ENCODE peak calls at places on chromosomes 2 and 18, in nine cellular contexts. Z is mesendoderm, I is fibroblast of mammary gland, B is lower leg skin, P is left ventricle myocardium inferior, X is upper lobe of right lung, M is tibial nerve, H is OCI-LY7, N is IMR-90. S is an unnamed sample.

GRCh38 chr2:42207826-42208225 is 38.7 kb downstream of the EML4 start:
- DNase-seq in Z (no peak), I (no peak), B (no peak), P (no peak), X (no peak), M (no peak), H (no peak), N (no peak), S (no peak)

GRCh38 chr2:232698552-232699091 is 1.5 kb downstream of the GIGYF2 start:
- DNase-seq in Z (no peak), I (peak), B (no peak), P (no peak), X (no peak), M (no peak), H (no peak), N (no peak), S (no peak)

GRCh38 chr2:17643031-17643615 is 102.6 kb downstream of the VSNL1 start:
- DNase-seq in Z (peak), I (peak), B (peak), P (no peak), X (no peak), M (no peak), H (no peak), N (peak), S (no peak)

GRCh38 chr2:202716953-202717597 is 82.3 kb downstream of the FAM117B start:
- DNase-seq in Z (no peak), I (no peak), B (no peak), P (no peak), X (no peak), M (no peak), H (no peak), N (no peak), S (no peak)

GRCh38 chr2:85925216-85925671 is 36.5 kb upstream of the ST3GAL5 start:
- DNase-seq in Z (no peak), I (no peak), B (no peak), P (no peak), X (no peak), M (no peak), H (no peak), N (no peak), S (no peak)

GRCh38 chr18:3848316-3848715 is 398.3 kb downstream of the TGIF1 start:
- DNase-seq in Z (no peak), I (peak), B (no peak), P (no peak), X (no peak), M (no peak), H (no peak), N (peak), S (no peak)

GRCh38 chr2:197113221-197113831 is 186.8 kb upstream of the PGAP1 start:
- DNase-seq in Z (no peak), I (peak), B (no peak), P (no peak), X (no peak), M (no peak), H (peak), N (peak), S (no peak)

GRCh38 chr18:652131-652530 is 5.3 kb upstream of the TYMS start:
- DNase-seq in Z (no peak), I (no peak), B (no peak), P (no peak), X (no peak), M (no peak), H (no peak), N (no peak), S (no peak)

GRCh38 chr2:32363588-32363987 is 6.8 kb downstream of the BIRC6 start:
- DNase-seq in Z (no peak), I (peak), B (no peak), P (no peak), X (no peak), M (no peak), H (no peak), N (no peak), S (no peak)

GRCh38 chr2:213740453-213740852 is 456.2 kb downstream of the SPAG16 start:
- DNase-seq in Z (no peak), I (no peak), B (no peak), P (no peak), X (no peak), M (no peak), H (no peak), N (no peak), S (no peak)

GRCh38 chr2:43467889-43468288 is 127.9 kb downstream of the THADA start:
- DNase-seq in Z (no peak), I (peak), B (no peak), P (no peak), X (no peak), M (no peak), H (no peak), N (peak), S (no peak)

GRCh38 chr18:35458677-35459441 is 38.9 kb downstream of the INO80C start:
- DNase-seq in Z (peak), I (peak), B (no peak), P (peak), X (no peak), M (no peak), H (no peak), N (peak), S (no peak)

GRCh38 chr18:55001625-55002024 is 42.4 kb upstream of the CCDC68 start:
- DNase-seq in Z (no peak), I (no peak), B (no peak), P (no peak), X (no peak), M (no peak), H (no peak), N (no peak), S (no peak)

GRCh38 chr2:88933980-88934379 is 242.5 kb downstream of the RPIA start:
- DNase-seq in Z (peak), I (peak), B (no peak), P (no peak), X (no peak), M (no peak), H (no peak), N (no peak), S (peak)

GRCh38 chr2:177724398-177725287 is 332.1 kb downstream of the AGPS start:
- DNase-seq in Z (peak), I (peak), B (no peak), P (peak), X (no peak), M (peak), H (peak), N (peak), S (peak)

GRCh38 chr2:160666019-160666676 is 172.5 kb upstream of the RBMS1 start:
- DNase-seq in Z (no peak), I (peak), B (no peak), P (no peak), X (no peak), M (no peak), H (no peak), N (peak), S (no peak)

GRCh38 chr18:63292844-63293683 is 26.5 kb downstream of the BCL2 start:
- DNase-seq in Z (no peak), I (no peak), B (no peak), P (no peak), X (no peak), M (no peak), H (no peak), N (no peak), S (no peak)

GRCh38 chr18:58476022-58476421 is 152.9 kb downstream of the ALPK2 start:
- DNase-seq in Z (no peak), I (no peak), B (no peak), P (no peak), X (no peak), M (no peak), H (no peak), N (no peak), S (no peak)

GRCh38 chr2:119126650-119127049 is 31.9 kb downstream of the C1QL2 start:
- DNase-seq in Z (peak), I (peak), B (no peak), P (peak), X (peak), M (no peak), H (peak), N (no peak), S (peak)

GRCh38 chr2:15808980-15809379 is 131.4 kb upstream of the MYCN start:
- DNase-seq in Z (peak), I (no peak), B (no peak), P (no peak), X (no peak), M (no peak), H (no peak), N (no peak), S (no peak)

GRCh38 chr18:51340332-51340731 is 142.9 kb upstream of the MEX3C start:
- DNase-seq in Z (no peak), I (no peak), B (no peak), P (no peak), X (no peak), M (no peak), H (no peak), N (no peak), S (peak)

DNA sequence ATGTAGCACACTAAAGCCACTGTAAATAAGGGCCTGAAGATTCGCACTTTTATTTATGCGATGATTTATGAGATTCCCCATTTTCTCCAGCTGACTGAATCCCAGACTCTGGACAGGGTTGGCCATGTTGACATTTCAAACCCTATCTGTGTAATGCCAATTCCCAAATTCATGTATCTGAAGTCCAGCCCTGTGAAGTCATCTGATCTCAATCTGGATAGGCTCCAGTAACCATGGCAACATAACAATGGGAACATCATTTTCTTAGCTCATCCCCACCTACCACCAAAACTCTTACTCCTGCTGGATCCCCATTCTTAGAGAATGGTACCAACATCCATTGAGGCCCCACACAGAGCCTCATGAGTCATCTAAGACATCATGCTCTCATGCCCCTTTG is 59.0 kb upstream of the TEX51 start:
- DNase-seq in Z (peak), I (no peak), B (no peak), P (no peak), X (no peak), M (no peak), H (no peak), N (no peak), S (no peak)
- H3K4me3 ChIP-seq in Z (no peak), I (no peak), B (no peak), P (no peak), X (no peak), M (no peak), H (no peak), N (no peak), S (no peak)

GRCh38 chr2:215431778-215432758 is 3.8 kb downstream of the FN1 start:
- DNase-seq in Z (no peak), I (peak), B (no peak), P (no peak), X (no peak), M (no peak), H (no peak), N (no peak), S (no peak)

GRCh38 chr2:215429424-215429823 is 6.4 kb downstream of the FN1 start:
- DNase-seq in Z (no peak), I (peak), B (no peak), P (no peak), X (no peak), M (no peak), H (no peak), N (peak), S (no peak)

GRCh38 chr2:215432759-215433594 is 2.9 kb downstream of the FN1 start:
- DNase-seq in Z (no peak), I (peak), B (no peak), P (no peak), X (no peak), M (no peak), H (no peak), N (no peak), S (no peak)

GRCh38 chr2:215431290-215431689 is 4.6 kb downstream of the FN1 start:
- DNase-seq in Z (no peak), I (peak), B (no peak), P (no peak), X (no peak), M (no peak), H (no peak), N (no peak), S (no peak)

DNA sequence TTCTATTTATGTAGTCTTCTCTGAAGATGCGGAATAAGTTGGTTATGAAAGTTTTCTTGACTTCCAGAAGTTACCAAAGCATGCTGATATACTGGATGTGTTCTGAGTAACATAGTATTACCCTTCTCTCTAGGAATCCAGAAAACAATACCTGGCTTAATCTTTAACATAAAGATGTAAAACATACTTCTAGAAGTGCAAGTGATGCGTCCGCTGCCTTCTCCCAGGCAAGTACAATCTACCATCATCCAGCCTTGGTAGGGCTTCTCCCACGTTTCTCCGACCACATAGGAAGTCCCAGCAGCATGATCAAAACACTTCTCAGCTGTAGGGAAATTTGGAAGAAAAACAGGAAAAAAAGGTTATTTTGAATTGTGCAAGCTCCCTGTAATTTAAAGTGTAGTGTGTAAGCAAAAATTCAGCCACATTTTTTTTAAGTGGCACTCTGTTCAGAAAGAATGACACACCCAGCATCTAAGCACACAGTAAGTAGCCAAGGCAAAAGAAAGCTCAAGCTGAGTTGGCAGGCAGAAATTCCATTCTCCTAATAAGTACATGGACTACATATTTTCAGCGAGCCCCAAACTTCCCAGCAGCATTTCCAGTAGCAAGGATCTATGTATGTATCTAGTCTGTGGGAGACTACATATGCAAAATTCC is 5.2 kb downstream of the FN1 start:
- DNase-seq in Z (no peak), I (peak), B (no peak), P (no peak), X (no peak), M (no peak), H (no peak), N (peak), S (no peak)
- H3K4me3 ChIP-seq in Z (no peak), I (peak), B (no peak), P (no peak), X (no peak), M (no peak), H (no peak), N (no peak), S (no peak)

GRCh38 chr2:10717630-10718029 is 3.8 kb upstream of the ATP6V1C2 start:
- DNase-seq in Z (no peak), I (peak), B (peak), P (no peak), X (no peak), M (no peak), H (no peak), N (peak), S (no peak)

GRCh38 chr2:10720306-10720705 is 1.1 kb upstream of the ATP6V1C2 start:
- DNase-seq in Z (no peak), I (no peak), B (no peak), P (no peak), X (no peak), M (no peak), H (no peak), N (no peak), S (no peak)

GRCh38 chr2:10721344-10722251 is at the start of gene ATP6V1C2:
- DNase-seq in Z (peak), I (no peak), B (no peak), P (no peak), X (peak), M (no peak), H (peak), N (no peak), S (no peak)

GRCh38 chr2:10722252-10722825 is 909 bp downstream of the ATP6V1C2 start:
- DNase-seq in Z (no peak), I (no peak), B (no peak), P (no peak), X (no peak), M (no peak), H (no peak), N (no peak), S (no peak)

GRCh38 chr2:10720983-10721343 is 467 bp upstream of the ATP6V1C2 start:
- DNase-seq in Z (no peak), I (no peak), B (no peak), P (no peak), X (no peak), M (no peak), H (peak), N (no peak), S (no peak)
- H3K4me3 ChIP-seq in Z (no peak), I (no peak), B (no peak), P (peak), X (peak), M (peak), H (peak), N (no peak), S (no peak)

DNA sequence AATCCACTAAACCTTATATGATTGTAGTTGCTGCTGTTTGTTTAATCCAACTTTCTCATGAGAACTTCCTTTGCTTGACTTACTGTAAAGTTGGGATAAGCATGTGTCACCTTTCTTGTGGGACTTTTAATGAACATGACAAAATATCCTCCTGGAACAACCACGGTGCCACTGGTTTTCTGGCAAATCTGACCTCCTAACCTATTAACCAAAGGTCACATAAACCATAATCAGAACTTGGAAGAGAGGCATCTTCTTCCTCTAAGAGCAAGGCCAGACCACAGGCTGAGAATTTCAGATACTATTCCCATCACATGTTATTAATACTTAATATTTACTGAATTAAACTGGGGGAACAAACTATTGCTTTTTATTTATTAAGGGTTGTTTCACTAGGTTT is 2.3 kb downstream of the SLC40A1 start:
- DNase-seq in Z (no peak), I (no peak), B (no peak), P (no peak), X (no peak), M (no peak), H (no peak), N (no peak), S (no peak)
- H3K4me3 ChIP-seq in Z (no peak), I (no peak), B (no peak), P (peak), X (peak), M (no peak), H (no peak), N (no peak), S (no peak)

DNA sequence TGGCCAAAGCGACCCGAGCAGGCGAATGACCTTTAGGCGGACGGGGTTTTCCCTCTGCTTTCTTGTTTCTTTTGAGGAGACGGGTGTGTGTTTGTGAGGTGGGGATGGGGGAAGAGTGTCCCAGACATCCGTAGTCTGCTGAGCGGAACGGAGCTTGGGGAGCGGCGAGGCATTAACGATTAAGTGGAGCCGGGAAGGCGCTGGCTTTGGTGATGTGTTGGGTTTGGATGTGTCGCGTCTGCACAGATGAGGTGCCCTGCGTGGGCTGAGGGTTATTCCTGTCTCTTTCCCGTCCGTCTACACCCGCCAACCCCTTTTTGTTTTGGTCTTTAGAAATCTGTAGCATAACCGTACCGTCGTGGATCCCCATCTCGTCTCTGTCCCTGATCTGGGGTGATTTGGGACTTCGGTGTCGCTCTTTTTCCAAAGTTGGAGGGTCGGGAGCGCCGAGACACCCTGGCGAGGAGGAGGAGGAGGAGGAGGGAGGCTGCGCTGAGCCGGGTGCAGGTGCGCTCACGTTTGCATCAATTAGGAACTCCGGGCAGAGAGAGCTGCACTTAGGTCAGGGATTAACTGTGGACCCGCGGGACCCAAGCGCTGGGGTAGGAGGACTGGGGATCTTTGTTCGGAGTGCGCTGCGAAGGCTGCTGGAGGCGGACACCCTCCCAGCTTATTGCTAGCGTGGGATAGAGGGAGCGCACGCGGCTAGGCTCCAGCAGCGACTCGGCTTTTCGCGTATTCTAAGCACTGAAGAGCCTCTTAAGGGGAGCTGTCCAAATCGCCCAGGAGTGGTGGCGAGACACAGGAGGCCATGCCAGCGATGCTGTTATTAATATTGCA is 720.2 kb downstream of the DPP10 start:
- DNase-seq in Z (peak), I (no peak), B (no peak), P (no peak), X (peak), M (no peak), H (no peak), N (no peak), S (no peak)
- H3K4me3 ChIP-seq in Z (peak), I (no peak), B (no peak), P (peak), X (peak), M (no peak), H (no peak), N (no peak), S (no peak)

GRCh38 chr2:73072416-73072815 is 904 bp upstream of the SFXN5 start:
- DNase-seq in Z (no peak), I (no peak), B (no peak), P (no peak), X (no peak), M (no peak), H (no peak), N (no peak), S (no peak)
- H3K4me3 ChIP-seq in Z (no peak), I (no peak), B (no peak), P (peak), X (peak), M (peak), H (peak), N (no peak), S (no peak)

DNA sequence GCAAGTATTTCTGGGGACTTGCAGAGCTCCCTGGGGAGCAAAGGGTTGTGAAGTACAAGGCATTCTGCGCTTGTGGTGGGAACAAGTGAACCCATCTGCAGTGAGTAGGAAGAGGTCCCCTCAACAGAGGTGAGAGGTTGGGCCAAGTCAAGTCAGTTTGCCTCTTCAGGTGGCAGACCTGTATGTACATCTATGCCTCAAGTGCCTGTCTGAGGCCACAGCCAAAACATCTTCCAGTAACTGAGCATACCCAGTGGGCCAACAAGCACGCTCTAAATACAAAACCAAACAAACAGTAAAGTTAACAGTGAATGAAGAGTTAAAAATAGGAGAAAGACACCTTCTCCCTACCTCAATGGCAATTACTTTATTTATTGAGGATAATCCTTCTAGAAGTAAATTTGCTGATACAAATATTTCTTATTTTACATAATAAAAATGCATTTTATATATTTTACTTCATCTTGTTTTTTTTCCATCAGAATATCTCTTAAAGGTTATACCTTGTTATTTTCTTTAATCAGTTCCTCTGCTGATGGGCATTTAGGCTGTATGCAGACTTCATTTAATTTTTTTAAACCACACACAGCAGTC is 2.5 kb downstream of the GYPC start:
- DNase-seq in Z (no peak), I (no peak), B (no peak), P (no peak), X (no peak), M (no peak), H (peak), N (no peak), S (peak)
- H3K4me3 ChIP-seq in Z (no peak), I (no peak), B (no peak), P (peak), X (peak), M (no peak), H (peak), N (no peak), S (peak)

S was measured in Jurkat, Clone E6-1.